ENCODE peak calls at places on chromosome 10, in six cellular contexts. P, U, G, J, S and Q are unnamed samples.

GRCh38 chr10:121683366-121683765 is 85.1 kb upstream of the FGFR2 start:
- DNase-seq in P (no peak), U (no peak), G (no peak), J (no peak), S (no peak), Q (no peak)

GRCh38 chr10:112115781-112116385 is 67.7 kb downstream of the GPAM start:
- DNase-seq in P (peak; percentile 35), U (peak; percentile 55), G (peak; percentile 76), J (no peak), S (peak; percentile 54), Q (peak; percentile 36)

GRCh38 chr10:24466616-24466949 is 257.1 kb downstream of the ARHGAP21 start:
- DNase-seq in P (no peak), U (no peak), G (no peak), J (no peak), S (no peak), Q (no peak)

GRCh38 chr10:100658269-100658668 is 87.1 kb upstream of the PAX2 start:
- DNase-seq in P (no peak), U (no peak), G (no peak), J (no peak), S (no peak), Q (no peak)

GRCh38 chr10:29377333-29377961 is 88.6 kb downstream of the LYZL1 start:
- DNase-seq in P (no peak), U (no peak), G (no peak), J (no peak), S (peak; percentile 43), Q (no peak)

GRCh38 chr10:61063035-61063434 is 119.0 kb upstream of the RHOBTB1 start:
- DNase-seq in P (no peak), U (peak; percentile 95), G (no peak), J (no peak), S (no peak), Q (no peak)

GRCh38 chr10:60564475-60564874 is 174.8 kb upstream of the ANK3 start:
- DNase-seq in P (no peak), U (no peak), G (no peak), J (no peak), S (no peak), Q (no peak)

GRCh38 chr10:109987413-109987812 is 20.4 kb upstream of the ADD3 start:
- DNase-seq in P (no peak), U (peak; percentile 67), G (no peak), J (no peak), S (no peak), Q (no peak)

GRCh38 chr10:3166496-3167290 is 5.9 kb downstream of the PITRM1 start:
- DNase-seq in P (no peak), U (no peak), G (no peak), J (no peak), S (no peak), Q (no peak)
- TF ChIP-seq POLR2A in P (no peak), U (no peak), G (no peak), J (no peak), S (no peak), Q (no peak)

GRCh38 chr10:5932345-5932744 is 42.3 kb downstream of the FBH1 start:
- DNase-seq in P (no peak), U (no peak), G (no peak), J (no peak), S (no peak), Q (no peak)
- TF ChIP-seq POLR2AphosphoS5 in P (no peak), U (no peak), G (no peak), J (no peak), S (no peak), Q (no peak)

GRCh38 chr10:114430688-114431413 is 26.5 kb upstream of the AFAP1L2 start:
- DNase-seq in P (no peak), U (no peak), G (no peak), J (no peak), S (no peak), Q (no peak)

GRCh38 chr10:114429581-114430335 is 25.5 kb upstream of the AFAP1L2 start:
- DNase-seq in P (no peak), U (no peak), G (no peak), J (no peak), S (no peak), Q (no peak)

GRCh38 chr10:114427124-114427852 is 23.0 kb upstream of the AFAP1L2 start:
- DNase-seq in P (no peak), U (no peak), G (no peak), J (no peak), S (no peak), Q (no peak)

GRCh38 chr10:114431414-114431767 is 27.1 kb upstream of the AFAP1L2 start:
- DNase-seq in P (no peak), U (no peak), G (no peak), J (no peak), S (no peak), Q (no peak)

GRCh38 chr10:114426476-114426875 is 22.2 kb upstream of the AFAP1L2 start:
- DNase-seq in P (no peak), U (no peak), G (no peak), J (no peak), S (no peak), Q (no peak)
- TF ChIP-seq TAF1 in P (no peak), U (no peak), G (no peak), J (no peak), S (no peak), Q (no peak)

DNA sequence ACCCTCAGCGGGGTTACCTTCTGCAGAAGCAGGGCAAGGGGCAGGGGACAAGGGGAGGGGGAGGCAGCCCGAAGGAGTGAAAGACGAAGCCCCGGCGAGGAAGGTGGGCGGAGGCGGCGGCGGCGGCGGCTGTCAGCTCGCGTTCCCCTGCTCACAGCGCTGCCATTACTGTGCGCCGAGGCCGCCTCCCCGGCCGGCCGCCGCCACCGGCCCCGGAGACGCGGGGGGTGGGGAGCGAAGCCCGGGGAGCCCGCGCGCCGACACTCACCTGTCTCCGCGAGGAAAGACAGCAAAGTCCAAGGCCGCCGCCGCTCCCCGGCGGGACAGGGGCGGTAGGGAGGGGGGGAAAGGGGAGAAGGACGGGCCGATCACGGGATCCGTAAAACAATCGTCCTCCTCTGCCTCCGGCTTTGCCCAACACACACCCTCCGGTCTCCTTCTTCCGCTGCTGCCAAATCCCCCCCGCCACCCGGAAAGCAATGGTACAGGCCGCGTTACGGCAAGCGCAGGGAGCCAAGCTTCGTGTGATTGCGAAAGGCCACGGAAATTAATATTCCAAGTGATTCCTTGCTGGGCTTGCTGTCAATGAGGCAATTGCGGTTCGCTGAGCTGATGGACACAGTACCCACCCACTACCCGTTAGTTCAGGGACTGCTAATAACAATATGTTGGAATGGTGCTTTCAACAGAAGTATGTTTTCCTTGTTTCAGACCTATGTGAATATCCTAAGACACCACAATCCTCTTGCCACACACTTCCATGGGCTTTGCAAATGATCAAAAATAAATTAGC is at the start of gene CUL2:
- DNase-seq in P (peak; percentile 88), U (peak; percentile 88), G (peak; percentile 97), J (peak; percentile 76), S (peak; percentile 93), Q (peak; percentile 86)
- TF ChIP-seq POLR2A in P (peak; percentile 76), U (peak; percentile 58), G (no peak), J (peak; percentile 78), S (no peak), Q (no peak)

DNA sequence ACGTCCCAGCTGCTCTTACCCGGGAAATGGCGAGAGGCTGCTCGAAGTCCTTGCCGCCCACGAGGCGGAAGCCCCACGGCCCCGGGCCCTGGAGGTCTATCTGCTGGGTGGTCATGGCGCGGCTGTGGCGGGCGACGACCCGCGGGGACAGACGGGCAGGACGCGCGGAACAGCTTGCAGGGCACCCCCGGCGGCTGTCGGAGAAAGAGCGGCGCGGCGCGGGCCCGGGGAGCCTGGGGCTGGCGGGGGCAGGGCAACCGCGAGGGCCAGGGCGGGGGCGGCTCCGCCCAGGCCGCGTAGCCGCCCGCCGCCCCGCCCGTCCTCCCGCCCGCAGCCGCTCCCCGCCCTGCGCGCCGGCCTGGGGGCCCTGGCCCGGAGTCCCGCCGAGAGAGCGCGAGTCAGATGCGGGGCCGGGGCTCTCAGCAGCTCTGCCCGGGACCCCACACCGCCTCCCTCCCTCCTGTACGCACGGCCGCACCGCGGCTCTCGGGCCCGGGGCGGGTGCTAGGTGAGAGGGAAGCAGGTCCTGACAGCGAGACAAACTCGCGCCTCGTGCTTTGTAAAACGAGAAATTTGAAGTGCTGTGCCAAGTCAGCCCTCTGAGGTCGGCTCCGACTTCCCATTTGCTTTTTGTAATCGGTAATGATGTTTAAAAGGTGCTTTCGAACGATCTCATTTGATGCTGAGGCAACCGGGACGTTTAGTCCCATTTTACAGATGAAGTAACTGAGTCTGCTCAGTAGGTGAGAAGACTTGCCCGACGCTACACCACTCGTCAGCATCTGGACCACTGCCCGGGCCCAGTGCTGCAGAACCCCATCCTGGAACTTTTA is at the start of gene PDLIM1:
- DNase-seq in P (peak; percentile 73), U (peak; percentile 55), G (peak; percentile 83), J (no peak), S (peak; percentile 93), Q (peak; percentile 75)
- TF ChIP-seq POLR2AphosphoS5 in P (peak; percentile 54), U (peak; percentile 64), G (no peak), J (peak; percentile 69), S (peak; percentile 51), Q (peak; percentile 68)